ENCODE peak calls at places on chromosome 19, in eight cellular contexts. Y is mesothelial cell of epicardium, F is GM10248, A is GM12878, L is cardiac muscle cell, Q is foreskin fibroblast, Z is HFFc6, J is breast epithelium. T is an unnamed sample.

GRCh38 chr19:28881616-28882015 is 331.3 kb downstream of the UQCRFS1 start:
- DNase-seq in Y (no peak), F (no peak), A (no peak), L (no peak), Q (no peak), Z (no peak), J (no peak), T (no peak)

GRCh38 chr19:29671393-29672076 is 6.3 kb downstream of the PLEKHF1 start:
- DNase-seq in Y (no peak), F (peak), A (peak), L (peak), Q (no peak), Z (no peak), J (peak), T (no peak)

GRCh38 chr19:18488838-18489626 is 32.8 kb downstream of the ELL start:
- DNase-seq in Y (no peak), F (no peak), A (no peak), L (no peak), Q (no peak), Z (no peak), J (no peak), T (no peak)

GRCh38 chr19:10114651-10115391 is 3.3 kb downstream of the P2RY11 start:
- DNase-seq in Y (no peak), F (no peak), A (no peak), L (no peak), Q (no peak), Z (no peak), J (no peak), T (no peak)

GRCh38 chr19:52600639-52601024 is 30.5 kb downstream of the ZNF701 start:
- DNase-seq in Y (no peak), F (no peak), A (no peak), L (no peak), Q (peak), Z (no peak), J (no peak), T (no peak)

GRCh38 chr19:30064021-30064699 is 122.1 kb downstream of the URI1 start:
- DNase-seq in Y (no peak), F (no peak), A (no peak), L (no peak), Q (no peak), Z (no peak), J (no peak), T (peak)

GRCh38 chr19:27974082-27974513 is 1238.9 kb downstream of the UQCRFS1 start:
- DNase-seq in Y (no peak), F (peak), A (peak), L (peak), Q (no peak), Z (peak), J (no peak), T (no peak)

GRCh38 chr19:10713317-10713716 is 4.6 kb upstream of the DNM2 start:
- DNase-seq in Y (no peak), F (no peak), A (no peak), L (no peak), Q (no peak), Z (no peak), J (no peak), T (no peak)

GRCh38 chr19:17902701-17903100 is 30.1 kb upstream of the CCDC124 start:
- DNase-seq in Y (no peak), F (no peak), A (no peak), L (peak), Q (peak), Z (peak), J (no peak), T (no peak)

GRCh38 chr19:42228640-42229039 is 8.5 kb downstream of the ZNF526 start:
- DNase-seq in Y (no peak), F (no peak), A (no peak), L (no peak), Q (no peak), Z (no peak), J (no peak), T (no peak)

GRCh38 chr19:45752639-45753038 is 16.4 kb downstream of the SIX5 start:
- DNase-seq in Y (no peak), F (no peak), A (no peak), L (no peak), Q (no peak), Z (no peak), J (no peak), T (no peak)

GRCh38 chr19:18401580-18402112 is 4.2 kb upstream of the LRRC25 start:
- DNase-seq in Y (no peak), F (peak), A (no peak), L (peak), Q (peak), Z (peak), J (no peak), T (no peak)

GRCh38 chr19:377801-378581 is 31.0 kb downstream of the C2CD4C start:
- DNase-seq in Y (no peak), F (no peak), A (no peak), L (no peak), Q (no peak), Z (no peak), J (no peak), T (peak)
- TF ChIP-seq CTCF in Y (no peak), F (no peak), A (no peak), L (no peak), Q (no peak), Z (peak), J (no peak), T (no peak)

DNA sequence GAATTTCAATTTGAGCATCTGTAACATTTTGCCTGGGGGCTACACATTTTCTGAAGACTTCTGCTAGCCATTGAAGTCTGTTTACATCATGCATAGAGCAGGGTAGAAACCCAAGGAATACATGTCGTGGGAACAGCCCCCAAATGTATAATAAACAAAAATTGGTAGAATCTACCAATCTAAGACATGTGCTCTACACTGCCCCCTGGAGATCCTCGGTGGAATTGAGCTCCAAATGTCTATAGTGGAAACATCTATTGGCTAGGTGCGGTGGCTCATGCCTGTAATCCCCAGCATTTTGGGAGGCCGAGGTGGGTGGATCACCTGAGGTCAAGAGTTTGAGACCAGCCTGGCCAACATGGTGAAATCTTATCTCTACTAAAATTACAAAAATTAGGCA is 57.3 kb downstream of the MBD3L2B start:
- DNase-seq in Y (no peak), F (no peak), A (no peak), L (no peak), Q (no peak), Z (no peak), J (no peak), T (no peak)
- TF ChIP-seq CTCF in Y (peak), F (peak), A (peak), L (peak), Q (no peak), Z (peak), J (no peak), T (peak)

DNA sequence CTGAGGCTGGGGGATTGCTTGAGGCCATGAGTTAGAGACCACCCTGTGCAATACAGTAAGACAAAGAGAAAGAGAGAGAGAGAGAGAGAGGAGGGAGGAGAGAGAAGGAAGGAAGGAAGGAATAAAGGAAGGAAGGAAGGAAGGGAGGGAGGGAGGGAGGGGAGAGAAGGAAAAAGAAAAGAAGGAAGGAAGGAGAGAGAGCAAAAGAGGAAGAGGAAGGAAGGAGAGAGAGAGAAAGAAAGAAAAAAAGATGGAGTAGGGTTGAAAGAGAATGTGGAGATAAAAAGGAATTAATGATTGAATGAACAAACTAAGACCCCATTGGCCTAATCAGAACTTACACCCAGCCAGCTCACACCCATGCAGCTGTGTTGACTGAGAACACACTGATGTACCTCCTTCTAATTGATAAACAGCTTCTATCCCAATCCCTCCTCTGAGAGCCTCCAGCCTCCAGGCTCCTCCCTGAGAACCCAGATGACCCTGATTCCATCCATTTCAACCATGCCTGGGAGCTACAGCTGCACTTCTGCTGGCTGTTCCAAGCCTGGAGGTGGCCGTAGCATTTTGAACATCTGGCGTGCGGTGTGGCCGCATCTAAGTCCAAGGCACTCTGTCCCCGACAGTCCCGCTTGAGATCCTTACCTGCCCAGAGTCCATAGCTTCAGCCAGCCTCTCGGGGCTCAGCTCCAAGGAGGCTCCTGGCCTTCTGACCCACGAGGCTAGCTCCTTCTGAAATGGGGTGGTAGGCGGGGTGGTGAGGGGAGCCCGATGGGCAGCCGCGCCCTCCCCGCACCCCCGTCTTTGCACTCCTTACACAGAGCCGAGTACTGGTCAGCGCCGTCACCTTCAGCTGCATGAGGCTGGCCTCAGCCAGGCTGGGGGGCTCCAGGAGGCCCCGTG is 1.1 kb downstream of the PRODH2 start:
- DNase-seq in Y (no peak), F (no peak), A (no peak), L (no peak), Q (no peak), Z (no peak), J (no peak), T (no peak)
- TF ChIP-seq CTCF in Y (no peak), F (no peak), A (no peak), L (no peak), Q (no peak), Z (no peak), J (no peak), T (no peak)

GRCh38 chr19:39372941-39373340 is 18.0 kb downstream of the PAF1 start:
- DNase-seq in Y (no peak), F (no peak), A (no peak), L (peak), Q (no peak), Z (no peak), J (no peak), T (no peak)

GRCh38 chr19:39375929-39376328 is 15.0 kb downstream of the PAF1 start:
- DNase-seq in Y (no peak), F (no peak), A (no peak), L (no peak), Q (no peak), Z (no peak), J (no peak), T (no peak)

GRCh38 chr19:39369200-39369599 is 21.7 kb downstream of the PAF1 start:
- DNase-seq in Y (no peak), F (no peak), A (no peak), L (no peak), Q (no peak), Z (no peak), J (no peak), T (no peak)

GRCh38 chr19:39370735-39371134 is 20.2 kb downstream of the PAF1 start:
- DNase-seq in Y (no peak), F (no peak), A (no peak), L (no peak), Q (no peak), Z (no peak), J (no peak), T (no peak)

DNA sequence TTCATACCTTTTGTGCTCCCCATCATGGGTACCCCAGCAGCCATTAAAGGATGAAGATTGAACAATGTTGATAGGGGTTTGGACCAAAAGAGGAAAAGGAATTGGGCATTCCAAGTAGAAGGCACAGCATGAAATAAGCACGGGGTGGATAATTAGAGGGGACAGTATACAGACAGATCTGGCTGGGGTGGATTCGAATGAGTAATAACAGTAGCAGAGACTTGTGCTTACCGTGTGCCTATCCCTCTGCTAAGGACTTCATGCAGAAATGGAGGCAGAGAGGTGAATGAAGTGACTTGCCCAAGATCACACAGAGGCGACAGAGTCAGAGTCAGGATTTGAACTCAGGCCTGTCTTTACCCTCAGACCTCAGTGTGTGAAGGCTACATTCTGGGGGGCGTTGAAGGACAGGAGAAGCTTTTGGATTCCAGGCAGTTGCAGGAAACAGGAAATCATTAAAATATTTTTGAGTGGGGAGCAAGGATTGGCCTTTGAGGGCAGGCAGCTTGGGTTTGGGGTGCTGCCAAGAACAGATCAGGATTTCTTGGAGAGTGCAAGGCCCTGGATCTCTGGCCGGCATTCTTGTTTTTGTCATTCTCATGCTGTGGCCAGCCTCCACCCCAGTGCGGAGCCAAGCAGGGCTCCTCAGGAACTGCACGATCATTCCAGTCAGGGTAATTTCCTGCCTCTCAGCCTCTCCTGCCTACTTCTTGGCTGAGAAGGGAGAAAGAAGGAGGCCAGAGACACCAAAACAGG is 18.7 kb downstream of the PAF1 start:
- DNase-seq in Y (no peak), F (no peak), A (no peak), L (peak), Q (peak), Z (peak), J (peak), T (no peak)
- TF ChIP-seq CTCF in Y (no peak), F (no peak), A (no peak), L (no peak), Q (no peak), Z (no peak), J (no peak), T (no peak)

GRCh38 chr19:54172764-54173699 is at the start of gene TMC4:
- DNase-seq in Y (no peak), F (no peak), A (no peak), L (peak), Q (no peak), Z (no peak), J (peak), T (no peak)
- TF ChIP-seq CTCF in Y (peak), F (peak), A (peak), L (no peak), Q (no peak), Z (peak), J (peak), T (no peak)

GRCh38 chr19:38676023-38676877 is 28.8 kb downstream of the ACTN4 start:
- DNase-seq in Y (no peak), F (no peak), A (no peak), L (peak), Q (peak), Z (peak), J (no peak), T (no peak)

GRCh38 chr19:38678891-38679494 is 31.5 kb downstream of the ACTN4 start:
- DNase-seq in Y (no peak), F (no peak), A (no peak), L (no peak), Q (no peak), Z (no peak), J (no peak), T (no peak)

GRCh38 chr19:38679839-38680238 is 32.4 kb downstream of the ACTN4 start:
- DNase-seq in Y (no peak), F (no peak), A (no peak), L (no peak), Q (no peak), Z (no peak), J (no peak), T (no peak)

GRCh38 chr19:38676878-38677646 is 29.6 kb downstream of the ACTN4 start:
- DNase-seq in Y (no peak), F (no peak), A (no peak), L (no peak), Q (no peak), Z (no peak), J (no peak), T (no peak)

DNA sequence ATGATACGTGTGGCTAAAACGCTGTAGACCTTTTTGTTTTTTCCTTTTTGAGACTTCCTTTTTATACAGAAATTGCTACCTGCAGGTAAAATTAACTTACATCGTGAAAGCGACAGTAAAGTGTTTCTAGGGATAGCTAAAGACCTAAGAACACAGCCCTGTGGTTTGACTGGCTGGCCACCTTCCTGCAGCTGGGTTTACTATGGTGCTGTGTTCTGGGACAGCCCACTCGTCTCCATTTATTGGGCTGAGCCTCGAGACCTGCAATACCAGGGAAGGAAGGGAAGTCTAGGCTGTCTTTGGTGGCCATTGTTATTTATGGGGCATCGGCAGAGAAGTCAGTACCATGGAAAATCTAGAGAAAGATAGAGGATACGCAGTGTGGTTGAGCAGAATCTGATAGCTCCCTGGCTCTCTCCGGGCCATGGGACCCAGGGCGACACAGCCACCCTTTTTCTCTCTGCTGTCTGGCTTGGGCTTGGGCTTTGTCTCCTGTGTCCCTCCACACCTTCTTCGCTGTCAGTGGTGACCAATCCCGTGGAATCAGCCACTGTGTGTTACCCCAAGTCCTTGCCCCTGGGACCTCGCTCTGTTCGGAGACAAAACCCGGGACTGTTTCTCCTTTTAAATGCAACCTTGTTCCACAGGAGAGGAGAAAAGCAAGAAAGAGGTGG is 30.9 kb downstream of the ACTN4 start:
- DNase-seq in Y (no peak), F (no peak), A (no peak), L (no peak), Q (no peak), Z (no peak), J (no peak), T (no peak)
- TF ChIP-seq CTCF in Y (no peak), F (no peak), A (no peak), L (no peak), Q (no peak), Z (no peak), J (no peak), T (no peak)

GRCh38 chr19:34676697-34677385 is at the start of gene SCGB2B2:
- DNase-seq in Y (no peak), F (no peak), A (peak), L (no peak), Q (peak), Z (no peak), J (no peak), T (no peak)
- TF ChIP-seq CTCF in Y (no peak), F (no peak), A (no peak), L (peak), Q (peak), Z (peak), J (no peak), T (peak)

DNA sequence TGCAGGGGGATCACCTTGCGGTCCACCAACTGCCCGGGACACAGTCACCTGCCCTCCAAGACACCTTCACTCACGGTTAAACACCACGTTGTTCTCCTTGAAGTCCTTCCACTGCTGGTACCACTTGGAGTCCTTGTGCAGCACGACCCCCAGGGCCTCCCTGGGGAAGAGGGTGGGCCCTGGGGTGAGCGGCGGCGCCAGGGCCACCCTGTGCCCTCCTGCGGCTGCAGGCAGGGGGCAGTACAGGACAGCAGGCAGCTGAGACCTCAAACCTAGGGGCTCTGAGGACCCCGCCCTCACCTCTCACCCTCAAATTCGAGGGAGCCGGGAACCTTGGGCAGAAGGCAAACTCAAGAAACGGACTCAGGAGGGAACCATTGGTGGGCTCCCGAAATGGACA is 7.5 kb upstream of the CTXN1 start:
- DNase-seq in Y (no peak), F (no peak), A (no peak), L (no peak), Q (no peak), Z (no peak), J (no peak), T (no peak)
- TF ChIP-seq CTCF in Y (peak), F (peak), A (peak), L (peak), Q (peak), Z (peak), J (no peak), T (peak)

GRCh38 chr19:48752511-48753365 is at the start of gene FUT1:
- DNase-seq in Y (peak), F (no peak), A (no peak), L (peak), Q (no peak), Z (no peak), J (peak), T (no peak)
- TF ChIP-seq CTCF in Y (peak), F (no peak), A (no peak), L (no peak), Q (no peak), Z (no peak), J (no peak), T (no peak)

DNA sequence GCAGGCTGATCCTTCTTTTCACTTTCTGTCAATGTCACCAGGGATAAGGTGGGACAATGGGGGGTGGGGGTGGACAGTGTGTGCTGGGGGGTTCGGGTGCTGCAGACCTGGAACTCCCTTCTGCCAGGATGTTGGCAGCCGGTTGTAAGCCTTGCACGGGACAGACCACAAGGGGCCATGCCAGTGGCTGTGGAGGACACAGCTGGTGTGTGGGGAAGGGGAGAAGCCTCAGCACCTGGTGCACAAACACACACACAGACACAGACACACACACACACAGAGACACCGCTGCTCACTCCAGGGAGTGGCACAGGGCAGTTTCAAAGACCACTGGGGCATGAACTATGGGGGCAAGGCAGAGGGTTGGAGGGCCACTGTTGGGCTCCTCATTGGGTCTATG is 3.6 kb downstream of the F2RL3 start:
- DNase-seq in Y (no peak), F (no peak), A (no peak), L (no peak), Q (no peak), Z (no peak), J (no peak), T (no peak)
- TF ChIP-seq CTCF in Y (no peak), F (no peak), A (no peak), L (no peak), Q (no peak), Z (no peak), J (no peak), T (no peak)